ENCODE peak calls at places on chromosomes 2 and 18, in seven cellular contexts. C is K562, E is transverse colon, V is cardiac muscle cell, K is pancreas, A is A673, Y is GM23338. G is an unnamed sample.

GRCh38 chr18:75170916-75171315 is 38.0 kb downstream of the PTGR3 start:
- DNase-seq in C (no peak), E (no peak), V (no peak), K (no peak), A (no peak), Y (peak; percentile 19), G (no peak)

GRCh38 chr18:34978953-34979608 is 62.1 kb upstream of the MAPRE2 start:
- DNase-seq in C (peak; percentile 72), E (peak; percentile 74), V (peak; percentile 92), K (no peak), A (peak; percentile 91), Y (peak; percentile 55), G (peak; percentile 83)

GRCh38 chr2:113376248-113376934 is 61.1 kb upstream of the ZNG1B start:
- DNase-seq in C (no peak), E (no peak), V (no peak), K (no peak), A (no peak), Y (no peak), G (no peak)

GRCh38 chr2:8457092-8457481 is 224.8 kb upstream of the ID2 start:
- DNase-seq in C (no peak), E (peak; percentile 83), V (no peak), K (peak; percentile 67), A (no peak), Y (peak; percentile 24), G (no peak)

GRCh38 chr18:22946217-22946616 is 13.1 kb downstream of the RBBP8 start:
- DNase-seq in C (no peak), E (no peak), V (no peak), K (no peak), A (no peak), Y (no peak), G (no peak)

GRCh38 chr2:190578158-190579057 is 43.9 kb upstream of the NEMP2 start:
- DNase-seq in C (peak; percentile 50), E (peak; percentile 75), V (peak; percentile 55), K (no peak), A (peak; percentile 4), Y (no peak), G (peak; percentile 20)

GRCh38 chr2:9735335-9735734 is 104.5 kb upstream of the YWHAQ start:
- DNase-seq in C (no peak), E (no peak), V (no peak), K (no peak), A (no peak), Y (no peak), G (no peak)

GRCh38 chr2:129880971-129881370 is 98.5 kb upstream of the RAB6C start:
- DNase-seq in C (no peak), E (no peak), V (no peak), K (no peak), A (no peak), Y (no peak), G (peak; percentile 34)

GRCh38 chr2:218985325-218986091 is 524 bp upstream of the FEV start:
- DNase-seq in C (peak; percentile 56), E (no peak), V (no peak), K (no peak), A (no peak), Y (peak; percentile 86), G (no peak)

GRCh38 chr2:216216951-216217903 is 108.1 kb downstream of the XRCC5 start:
- DNase-seq in C (peak; percentile 65), E (no peak), V (peak; percentile 44), K (no peak), A (peak; percentile 78), Y (no peak), G (peak; percentile 49)

GRCh38 chr2:43803113-43803512 is 29.3 kb downstream of the DYNC2LI1 start:
- DNase-seq in C (no peak), E (no peak), V (peak; percentile 16), K (no peak), A (no peak), Y (no peak), G (no peak)

GRCh38 chr2:223090540-223091235 is 38.7 kb downstream of the KCNE4 start:
- DNase-seq in C (no peak), E (no peak), V (no peak), K (no peak), A (no peak), Y (no peak), G (no peak)

GRCh38 chr2:205361272-205361671 is 321.0 kb upstream of the NRP2 start:
- DNase-seq in C (no peak), E (no peak), V (no peak), K (no peak), A (no peak), Y (no peak), G (no peak)

GRCh38 chr2:151071382-151071781 is 190.3 kb downstream of the RBM43 start:
- DNase-seq in C (no peak), E (no peak), V (peak; percentile 79), K (no peak), A (peak; percentile 59), Y (peak; percentile 51), G (peak; percentile 6)

GRCh38 chr2:28747714-28748113 is 3.9 kb upstream of the PPP1CB start:
- DNase-seq in C (no peak), E (peak; percentile 39), V (no peak), K (no peak), A (no peak), Y (no peak), G (no peak)

GRCh38 chr18:3773303-3773702 is 323.3 kb downstream of the TGIF1 start:
- DNase-seq in C (no peak), E (no peak), V (no peak), K (no peak), A (no peak), Y (no peak), G (no peak)

GRCh38 chr2:99067871-99068270 is 73.6 kb upstream of the C2orf15 start:
- DNase-seq in C (no peak), E (no peak), V (no peak), K (no peak), A (no peak), Y (no peak), G (no peak)

GRCh38 chr2:147844691-147845607 is at the start of gene ACVR2A:
- DNase-seq in C (peak; percentile 68), E (peak; percentile 44), V (peak; percentile 44), K (peak; percentile 70), A (peak; percentile 70), Y (peak; percentile 56), G (peak; percentile 42)

GRCh38 chr18:54181856-54182612 is 42.4 kb downstream of the MBD2 start:
- DNase-seq in C (no peak), E (no peak), V (peak; percentile 21), K (no peak), A (peak; percentile 32), Y (no peak), G (no peak)
- H3K4me1 ChIP-seq in C (no peaks in the 10 kb centered on the region), E (peaks cover under 1% of the 10 kb centered on the region), V (no peaks in the 10 kb centered on the region), K (peaks cover 4% of the 10 kb centered on the region), A (no peaks in the 10 kb centered on the region), Y (peaks cover 6% of the 10 kb centered on the region), G (no peaks in the 10 kb centered on the region)

DNA sequence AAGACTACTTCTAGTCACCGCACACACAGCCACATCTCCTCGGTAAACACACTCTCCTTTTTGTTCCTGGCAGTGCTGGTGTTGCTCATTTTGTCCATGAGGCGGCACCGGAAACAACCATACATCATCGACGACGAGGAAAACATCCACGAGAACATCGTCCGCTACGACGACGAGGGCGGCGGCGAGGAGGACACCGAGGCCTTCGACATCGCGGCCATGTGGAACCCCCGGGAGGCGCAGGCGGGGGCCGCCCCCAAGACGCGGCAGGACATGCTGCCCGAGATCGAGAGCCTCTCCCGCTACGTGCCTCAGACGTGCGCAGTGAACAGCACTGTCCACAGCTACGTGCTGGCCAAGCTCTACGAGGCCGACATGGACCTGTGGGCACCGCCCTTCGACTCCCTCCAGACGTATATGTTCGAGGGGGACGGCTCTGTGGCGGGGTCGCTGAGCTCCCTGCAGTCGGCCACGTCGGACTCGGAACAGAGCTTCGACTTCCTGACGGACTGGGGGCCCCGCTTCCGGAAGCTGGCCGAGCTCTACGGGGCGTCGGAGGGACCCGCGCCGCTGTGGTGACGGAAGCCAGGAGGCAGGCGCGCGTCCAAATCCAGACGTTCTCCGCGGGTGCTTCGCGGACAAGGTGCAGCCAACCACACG is 221.0 kb downstream of the CDH20 start:
- DNase-seq in C (no peak), E (no peak), V (peak; percentile 33), K (peak; percentile 46), A (no peak), Y (peak; percentile 22), G (no peak)
- H3K4me3 ChIP-seq in C (no peak overlapping the region), E (no peak overlapping the region), V (no peak overlapping the region), K (peak overlapping the region; percentile 24), A (no peak overlapping the region), Y (no peak overlapping the region), G (no peak overlapping the region)

DNA sequence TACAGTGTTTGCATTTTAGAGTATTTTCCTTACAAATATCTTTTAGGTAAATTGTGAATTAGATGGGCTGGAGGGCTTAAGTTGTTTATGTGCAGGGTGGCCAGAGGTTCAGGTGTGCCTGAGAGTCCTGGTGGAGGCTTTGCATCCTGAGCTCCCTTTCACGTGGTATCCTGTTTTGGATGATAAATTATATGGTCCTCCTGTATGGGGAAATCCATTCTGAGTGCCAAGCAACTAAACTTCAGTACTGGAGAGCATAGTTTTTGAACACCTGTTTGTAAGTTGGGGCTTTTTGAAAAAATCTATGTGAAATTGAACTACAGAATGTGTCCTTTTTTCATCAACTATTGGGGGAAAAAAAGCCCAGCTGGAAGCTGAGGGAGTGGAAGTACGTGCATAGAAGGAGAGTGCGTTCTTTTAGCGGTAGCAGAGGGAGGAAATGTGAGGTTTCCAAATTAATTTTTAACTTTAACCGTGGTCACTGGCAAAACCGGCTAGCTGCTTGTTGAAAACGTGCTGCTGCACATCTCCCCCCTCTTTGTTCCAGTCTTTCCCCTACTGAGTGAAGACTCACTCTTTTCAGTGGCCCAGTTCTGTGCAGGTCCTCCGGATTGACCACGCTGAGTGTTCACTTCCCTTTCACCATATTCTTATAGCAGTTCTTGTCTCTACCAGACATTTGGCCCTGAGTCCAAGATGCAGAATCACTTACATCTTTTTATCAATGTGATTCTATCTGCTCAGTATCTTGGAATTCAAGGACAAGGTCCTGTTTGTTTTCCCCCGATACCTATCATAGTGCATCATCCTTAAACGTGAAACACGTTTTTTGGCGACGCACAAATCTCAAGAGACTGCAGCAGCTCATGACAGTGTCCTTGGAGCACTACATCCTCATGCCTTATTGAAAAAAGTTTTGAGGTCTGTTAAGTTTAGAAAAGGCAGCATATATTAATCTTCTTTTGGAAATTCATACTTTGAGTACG is 15.3 kb downstream of the CNOT11 start:
- DNase-seq in C (no peak), E (no peak), V (no peak), K (no peak), A (no peak), Y (no peak), G (no peak)
- H3K36me3 ChIP-seq in C (peaks cover 93% of the 10 kb centered on the region), E (peaks cover 71% of the 10 kb centered on the region), V (peaks cover 61% of the 10 kb centered on the region), K (peaks cover 52% of the 10 kb centered on the region), A (peaks cover 80% of the 10 kb centered on the region), Y (peaks cover 35% of the 10 kb centered on the region), G (no peaks in the 10 kb centered on the region)

DNA sequence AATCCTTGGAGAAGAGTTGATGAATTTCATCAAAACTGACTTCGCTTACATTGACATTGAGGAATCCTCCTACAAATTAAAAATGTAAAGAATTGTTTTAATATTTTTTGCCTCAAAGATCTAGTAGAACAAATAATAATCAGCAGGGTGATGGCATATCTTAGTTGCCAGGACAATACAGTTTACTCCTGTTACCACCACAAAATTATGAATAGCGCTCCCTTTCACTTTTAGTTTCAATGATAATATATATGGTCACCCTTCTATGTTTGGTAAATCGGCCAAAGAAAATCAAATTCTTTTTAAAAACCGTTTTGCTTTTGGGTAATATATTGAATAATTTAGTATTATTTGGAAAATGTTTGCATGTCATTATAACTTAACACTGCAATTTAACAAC is 39.0 kb downstream of the B4GALT6 start:
- DNase-seq in C (no peak), E (no peak), V (no peak), K (no peak), A (no peak), Y (no peak), G (no peak)
- H3K4me1 ChIP-seq in C (no peaks in the 10 kb centered on the region), E (no peaks in the 10 kb centered on the region), V (no peaks in the 10 kb centered on the region), K (no peaks in the 10 kb centered on the region), A (no peaks in the 10 kb centered on the region), Y (peaks cover 50% of the 10 kb centered on the region), G (peaks cover 29% of the 10 kb centered on the region)

GRCh38 chr2:88897718-88898117 is 206.2 kb downstream of the RPIA start:
- DNase-seq in C (no peak), E (no peak), V (no peak), K (no peak), A (peak; percentile 6), Y (no peak), G (no peak)
- H3K4me3 ChIP-seq in C (no peak overlapping the region), E (no peak overlapping the region), V (no peak overlapping the region), K (no peak overlapping the region), A (no peak overlapping the region), Y (no peak overlapping the region), G (no peak overlapping the region)